ENCODE peak calls at places on chromosomes 3 and 15, in five cellular contexts. L, B, R, E and M are unnamed samples.

GRCh38 chr3:133377396-133377795 is 22.5 kb upstream of the BFSP2 start:
- DNase-seq in R (peak; percentile 69), B (no peak), L (no peak), E (no peak), M (no peak)

GRCh38 chr3:138974467-138974866 is 27.4 kb downstream of the FOXL2NB start:
- DNase-seq in L (no peak), E (no peak), B (no peak), R (peak; percentile 13), M (peak; percentile 35)

GRCh38 chr3:169002689-169003088 is 660.8 kb downstream of the MECOM start:
- DNase-seq in B (no peak), E (no peak), L (no peak), R (no peak), M (no peak)

GRCh38 chr3:42397644-42398043 is 12.8 kb downstream of the LYZL4 start:
- DNase-seq in L (no peak), R (no peak), E (no peak), B (no peak), M (no peak)

GRCh38 chr3:158260392-158260791 is 150.5 kb downstream of the RSRC1 start:
- DNase-seq in E (no peak), R (no peak), B (no peak), L (no peak), M (no peak)

GRCh38 chr3:56835626-56836025 is 33.9 kb upstream of the ARHGEF3 start:
- DNase-seq in L (no peak), B (no peak), R (peak; percentile 37), E (no peak), M (no peak)

GRCh38 chr3:195580733-195581443 is 2.9 kb downstream of the APOD start:
- DNase-seq in E (no peak), L (no peak), B (no peak), R (peak; percentile 65), M (no peak)

GRCh38 chr3:187878776-187879524 is 133.7 kb upstream of the BCL6 start:
- DNase-seq in E (no peak), R (peak; percentile 42), L (no peak), B (no peak), M (peak; percentile 30)

GRCh38 chr3:46098319-46098761 is 71.1 kb upstream of the XCR1 start:
- DNase-seq in L (peak; percentile 64), E (peak; percentile 22), R (peak; percentile 50), B (no peak), M (no peak)

GRCh38 chr15:74956648-74957300 is at the start of gene RPP25:
- DNase-seq in B (peak; percentile 87), E (peak; percentile 84), L (peak; percentile 63), R (peak; percentile 21), M (no peak)

GRCh38 chr15:75542386-75542797 is 36.7 kb downstream of the PTPN9 start:
- DNase-seq in R (no peak), B (no peak), L (no peak), E (no peak), M (no peak)

GRCh38 chr3:189139631-189140030 is 32.1 kb upstream of the TPRG1 start:
- DNase-seq in L (no peak), B (no peak), E (no peak), R (no peak), M (no peak)

GRCh38 chr3:135907422-135908165 is 57.9 kb upstream of the PPP2R3A start:
- DNase-seq in B (no peak), L (no peak), R (no peak), E (no peak), M (no peak)

GRCh38 chr3:160475153-160475552 is 25.6 kb upstream of the TRIM59 start:
- DNase-seq in L (no peak), B (no peak), E (no peak), R (no peak), M (no peak)

DNA sequence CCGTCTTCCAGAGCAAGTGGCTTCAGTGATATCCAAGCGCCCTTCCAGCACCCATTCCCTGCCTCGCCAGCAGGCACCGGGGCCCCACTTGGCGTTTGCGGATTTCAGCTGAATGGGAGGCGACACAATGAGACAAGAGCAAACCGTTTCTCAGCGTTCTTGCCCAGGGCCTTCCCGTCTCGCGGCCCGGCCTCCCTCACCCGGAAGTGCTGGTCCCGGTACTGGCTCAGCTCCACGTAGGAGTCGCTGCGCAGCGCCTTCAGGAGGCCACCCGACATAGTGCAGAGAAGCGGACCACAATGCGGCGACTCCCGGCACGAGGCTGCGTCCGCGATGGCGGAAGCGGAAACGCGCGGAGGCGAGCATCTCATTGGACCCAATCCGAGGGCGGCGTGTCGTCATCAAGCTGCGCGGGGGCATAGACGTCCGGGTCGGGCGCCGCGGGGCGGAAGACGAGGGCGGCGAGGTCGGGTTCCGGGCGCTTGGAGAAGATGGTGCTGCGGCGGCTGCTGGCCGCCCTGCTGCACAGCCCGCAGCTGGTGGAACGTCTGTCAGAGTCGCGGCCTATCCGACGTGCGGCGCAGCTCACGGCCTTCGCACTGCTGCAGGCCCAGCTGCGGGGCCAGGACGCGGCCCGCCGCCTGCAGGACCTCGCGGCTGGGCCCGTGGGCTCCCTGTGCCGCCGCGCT is at the start of gene NCBP2:
- DNase-seq in B (peak; percentile 99), L (peak; percentile 98), R (peak; percentile 98), E (peak; percentile 98), M (peak; percentile 97)
- TF ChIP-seq POLR2A in B (no peak), L (peak; percentile 57), R (peak; percentile 90), E (peak; percentile 90), M (peak; percentile 76)

DNA sequence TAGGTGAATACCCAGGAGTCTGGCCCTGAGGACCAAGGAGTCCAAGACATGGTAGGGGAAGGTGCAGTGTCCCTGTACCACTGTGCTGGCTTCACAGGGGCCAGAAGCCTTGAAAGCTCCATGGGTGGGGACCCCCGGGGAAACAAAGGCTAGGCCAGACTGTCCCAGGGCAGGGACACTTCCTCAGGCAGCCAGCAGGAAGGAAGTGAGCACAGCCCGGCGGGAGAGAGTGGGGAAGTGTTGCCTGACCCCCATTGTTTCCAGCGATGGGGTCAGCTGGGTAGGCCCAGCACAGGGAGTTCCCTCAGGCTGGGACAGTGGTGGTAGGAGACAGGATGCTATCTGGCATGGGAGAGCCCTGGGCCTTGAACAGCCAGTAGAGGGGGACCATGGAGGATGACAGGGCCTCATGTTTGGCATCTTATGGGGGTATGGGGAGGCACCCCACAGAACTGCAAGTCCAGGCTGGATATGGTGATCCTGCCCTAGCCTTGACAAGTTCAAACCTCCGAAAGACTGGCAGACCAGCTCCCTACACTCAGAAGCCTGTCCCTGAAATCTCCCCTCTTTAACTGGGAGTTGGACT is 1.2 kb upstream of the HYAL2 start:
- DNase-seq in B (no peak), E (no peak), R (no peak), L (peak; percentile 72), M (no peak)
- TF ChIP-seq POLR2A in B (no peak), E (no peak), R (no peak), L (no peak), M (no peak)

GRCh38 chr3:50271314-50272072 is 2.5 kb downstream of the SEMA3B start:
- DNase-seq in B (no peak), R (no peak), L (no peak), E (no peak), M (no peak)
- TF ChIP-seq POLR2A in B (no peak), R (no peak), L (no peak), E (no peak), M (no peak)

GRCh38 chr15:49991587-49991986 is 127.4 kb downstream of the ATP8B4 start:
- DNase-seq in R (no peak), B (no peak), E (no peak), L (no peak), M (no peak)

GRCh38 chr15:49988766-49989165 is 130.3 kb downstream of the ATP8B4 start:
- DNase-seq in L (no peak), R (no peak), E (no peak), B (no peak), M (no peak)

GRCh38 chr15:49987896-49988295 is 131.1 kb downstream of the ATP8B4 start:
- DNase-seq in B (no peak), E (no peak), L (no peak), R (no peak), M (no peak)

GRCh38 chr15:49989498-49989897 is 129.5 kb downstream of the ATP8B4 start:
- DNase-seq in E (no peak), L (peak; percentile 43), B (no peak), R (no peak), M (no peak)

DNA sequence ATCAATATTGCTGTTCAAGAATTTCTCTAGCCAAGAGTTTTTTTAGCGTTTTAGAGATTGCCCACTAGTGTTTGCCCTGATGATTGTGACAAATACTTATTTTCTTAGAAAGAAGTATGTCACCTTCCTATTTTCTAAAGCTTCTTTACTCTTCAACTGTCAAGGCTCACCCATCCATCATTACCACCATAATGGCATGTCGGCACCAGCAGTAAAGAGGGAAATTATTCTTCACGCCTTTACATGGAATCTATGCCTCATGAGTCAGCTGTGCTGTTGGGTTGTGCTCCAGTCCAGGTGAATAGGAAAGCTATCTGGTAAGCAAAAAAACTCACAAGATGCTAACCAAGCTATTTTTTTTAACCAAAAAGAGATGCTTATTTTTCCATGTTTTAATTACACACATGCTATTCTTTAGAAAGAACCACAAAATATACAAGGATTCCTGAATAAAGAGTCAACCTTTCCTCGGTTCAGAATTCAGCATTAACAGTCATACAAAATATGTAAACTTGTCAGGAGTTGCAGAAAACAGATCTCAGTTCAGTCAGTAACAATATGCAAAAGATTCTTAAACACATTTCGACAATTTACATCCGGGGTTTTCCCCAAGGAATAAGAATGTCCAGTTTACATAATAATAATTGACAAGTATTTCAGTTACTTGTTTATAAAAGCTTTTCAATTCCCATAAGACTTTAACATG is 128.0 kb downstream of the ATP8B4 start:
- DNase-seq in L (no peak), E (no peak), R (peak; percentile 92), B (no peak), M (no peak)
- TF ChIP-seq POLR2A in L (no peak), E (no peak), R (no peak), B (no peak), M (no peak)

GRCh38 chr3:49015765-49016164 is 2.6 kb downstream of the DALRD3 start:
- DNase-seq in E (no peak), R (no peak), B (no peak), L (no peak), M (no peak)

GRCh38 chr3:49016414-49017228 is 1.8 kb downstream of the DALRD3 start:
- DNase-seq in B (no peak), L (no peak), E (no peak), R (no peak), M (no peak)

GRCh38 chr3:49013113-49013737 is 5.2 kb downstream of the DALRD3 start:
- DNase-seq in E (no peak), L (no peak), B (no peak), R (no peak), M (no peak)

GRCh38 chr3:49013738-49014660 is 4.4 kb downstream of the DALRD3 start:
- DNase-seq in B (peak; percentile 66), E (peak; percentile 49), L (no peak), R (no peak), M (no peak)

GRCh38 chr3:49015072-49015471 is 3.3 kb downstream of the DALRD3 start:
- DNase-seq in R (no peak), E (no peak), L (no peak), B (no peak), M (no peak)
- TF ChIP-seq POLR2A in R (no peak), E (no peak), L (no peak), B (no peak), M (no peak)

GRCh38 chr15:36401586-36401966 is 177.8 kb upstream of the CDIN1 start:
- DNase-seq in B (no peak), E (no peak), R (no peak), L (no peak), M (no peak)
- TF ChIP-seq POLR2A in B (no peak), E (no peak), R (no peak), L (no peak), M (no peak)